ENCODE peak calls at places on chromosome X, in four cellular contexts. K, M, N and F are unnamed samples.

GRCh38 chrX:40155617-40156471 is 58.1 kb upstream of the BCOR start:
- DNase-seq in K (no peak), M (no peak), N (no peak), F (no peak)

GRCh38 chrX:48802089-48802812 is 384 bp downstream of the HDAC6 start:
- DNase-seq in K (peak), M (peak), N (peak), F (peak)

GRCh38 chrX:68669094-68669830 is 21.8 kb downstream of the STARD8 start:
- DNase-seq in K (no peak), M (no peak), N (no peak), F (no peak)

GRCh38 chrX:115970718-115971117 is 199.8 kb upstream of the AGTR2 start:
- DNase-seq in K (no peak), M (no peak), N (no peak), F (no peak)

GRCh38 chrX:149531599-149531998 is 9.2 kb upstream of the EOLA1 start:
- DNase-seq in K (no peak), M (no peak), N (no peak), F (no peak)

GRCh38 chrX:128634754-128635153 is 582.6 kb upstream of the ACTRT1 start:
- DNase-seq in K (no peak), M (no peak), N (no peak), F (no peak)

GRCh38 chrX:30570505-30570904 is 7.1 kb downstream of the TASL start:
- DNase-seq in K (no peak), M (peak), N (peak), F (no peak)

GRCh38 chrX:41556958-41557357 is 109.8 kb downstream of the NYX start:
- DNase-seq in K (no peak), M (no peak), N (no peak), F (no peak)

GRCh38 chrX:63657821-63658220 is 127.2 kb downstream of the ARHGEF9 start:
- DNase-seq in K (peak), M (peak), N (peak), F (peak)

GRCh38 chrX:117835034-117835433 is 281.6 kb downstream of the KLHL13 start:
- DNase-seq in K (no peak), M (no peak), N (no peak), F (no peak)

DNA sequence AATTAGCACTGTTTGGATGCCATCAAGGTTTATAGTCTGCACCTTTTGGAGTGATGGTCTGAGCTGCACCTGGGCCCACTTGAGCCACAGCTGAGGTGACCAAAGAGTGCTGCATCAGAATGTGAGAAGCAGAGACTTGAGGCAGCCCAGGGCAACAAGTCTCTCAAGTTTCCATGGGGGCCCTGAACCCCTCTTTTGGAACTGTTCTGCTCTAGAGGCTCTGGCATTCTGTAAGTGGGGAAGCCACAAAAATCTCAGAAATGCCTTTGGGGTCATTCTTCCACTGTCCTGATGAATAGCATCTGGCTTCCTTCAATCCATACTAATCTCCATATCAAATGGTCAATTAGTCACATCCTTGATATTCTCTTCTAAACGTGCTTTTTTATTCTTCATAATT is 298.4 kb upstream of the MAOA start:
- DNase-seq in K (no peak), M (no peak), N (no peak), F (no peak)
- H3K4me3 ChIP-seq in K (no peak), M (no peak), N (no peak), F (no peak)

GRCh38 chrX:134144231-134144630 is 92.8 kb upstream of the CCDC160 start:
- DNase-seq in K (no peak), M (peak), N (peak), F (no peak)
- TF ChIP-seq CTCF in K (peak), M (peak), N (peak), F (peak)

GRCh38 chrX:56233100-56233499 is 944 bp downstream of the KLF8 start:
- DNase-seq in K (peak), M (no peak), N (no peak), F (no peak)
- H3K4me3 ChIP-seq in K (peak), M (no peak), N (no peak), F (no peak)

GRCh38 chrX:4277122-4277521 is 563.7 kb upstream of the PRKX start:
- DNase-seq in K (no peak), M (no peak), N (no peak), F (no peak)
- TF ChIP-seq CTCF in K (no peak), M (no peak), N (no peak), F (no peak)

DNA sequence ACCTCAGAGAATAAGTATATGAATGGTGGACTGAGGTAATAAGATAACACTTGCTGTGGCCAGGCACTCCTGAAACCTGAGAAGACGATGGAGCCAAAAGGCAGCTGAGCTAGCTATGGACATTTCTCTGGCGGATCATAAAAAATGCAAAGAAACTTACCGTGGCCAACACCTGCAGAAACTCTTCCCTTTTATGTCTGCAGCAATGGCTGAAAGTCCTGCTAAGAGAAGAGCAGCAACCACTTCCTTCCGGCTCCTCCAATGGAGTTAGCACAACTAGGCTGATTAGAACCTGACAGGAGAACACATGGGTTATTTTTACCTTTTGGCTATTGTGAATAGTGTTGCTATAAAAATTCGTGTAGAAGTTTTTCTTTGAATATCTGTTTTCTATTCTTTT is 76.0 kb upstream of the MAGEB16 start:
- DNase-seq in K (no peak), M (no peak), N (no peak), F (no peak)
- H3K4me3 ChIP-seq in K (no peak), M (no peak), N (no peak), F (no peak)

GRCh38 chrX:123277821-123278220 is 93.7 kb downstream of the GRIA3 start:
- DNase-seq in K (no peak), M (no peak), N (no peak), F (no peak)
- TF ChIP-seq CTCF in K (no peak), M (no peak), N (no peak), F (no peak)